ENCODE peak calls at places on chromosomes 7 and 10, in five cellular contexts. One of them, this sample, is unnamed.
A peak's percentile ranks its signal among the peaks of the same experiment; 100 is the strongest.

GRCh38 chr7:97027427-97028234 is 3.0 kb upstream of the DLX5 start:
- DNase-seq in MM.1S: peak; percentile 75
- DNase-seq in GM23248: peak; percentile 90
- DNase-seq in neural progenitor cell: peak; percentile 87
- DNase-seq in GM23338: peak; percentile 91
- DNase-seq in this sample: peak; percentile 83

GRCh38 chr10:78863121-78863520 is 205.6 kb upstream of the ZMIZ1 start:
- DNase-seq in GM23338: no peak
- DNase-seq in neural progenitor cell: no peak
- DNase-seq in MM.1S: no peak
- DNase-seq in GM23248: no peak
- DNase-seq in this sample: no peak

GRCh38 chr7:111159426-111159825 is 68.5 kb downstream of the LRRN3 start:
- DNase-seq in neural progenitor cell: no peak
- DNase-seq in MM.1S: no peak
- DNase-seq in GM23248: peak; percentile 66
- DNase-seq in GM23338: no peak
- DNase-seq in this sample: peak; percentile 17

GRCh38 chr10:105647354-105647753 is 1006.3 kb downstream of the SORCS3 start:
- DNase-seq in MM.1S: no peak
- DNase-seq in neural progenitor cell: no peak
- DNase-seq in GM23248: no peak
- DNase-seq in GM23338: no peak
- DNase-seq in this sample: no peak

GRCh38 chr7:91264924-91265681 is 870 bp downstream of the FZD1 start:
- DNase-seq in GM23248: peak; percentile 87
- DNase-seq in GM23338: peak; percentile 56
- DNase-seq in neural progenitor cell: peak; percentile 62
- DNase-seq in MM.1S: peak; percentile 73
- DNase-seq in this sample: peak; percentile 53

GRCh38 chr7:151034312-151035023 is 6.2 kb downstream of the ABCB8 start:
- DNase-seq in GM23338: no peak
- DNase-seq in MM.1S: no peak
- DNase-seq in GM23248: no peak
- DNase-seq in neural progenitor cell: no peak
- DNase-seq in this sample: no peak

GRCh38 chr7:1883031-1883761 is 213.1 kb downstream of the ELFN1 start:
- DNase-seq in GM23248: peak; percentile 96
- DNase-seq in GM23338: no peak
- DNase-seq in neural progenitor cell: peak; percentile 34
- DNase-seq in MM.1S: no peak
- DNase-seq in this sample: peak; percentile 88

GRCh38 chr7:129512192-129512591 is 9.9 kb downstream of the SMKR1 start:
- DNase-seq in neural progenitor cell: no peak
- DNase-seq in MM.1S: peak; percentile 2
- DNase-seq in GM23248: no peak
- DNase-seq in GM23338: no peak
- DNase-seq in this sample: no peak

GRCh38 chr7:120373174-120373573 is 100.2 kb downstream of the KCND2 start:
- DNase-seq in GM23338: no peak
- DNase-seq in MM.1S: no peak
- DNase-seq in neural progenitor cell: no peak
- DNase-seq in GM23248: no peak
- DNase-seq in this sample: no peak
- TF ChIP-seq EZH2phosphoT487 in GM23338: no peak
- TF ChIP-seq EZH2phosphoT487 in MM.1S: no peak
- TF ChIP-seq EZH2phosphoT487 in neural progenitor cell: no peak
- TF ChIP-seq EZH2phosphoT487 in GM23248: no peak
- TF ChIP-seq EZH2phosphoT487 in this sample: no peak

GRCh38 chr7:75534727-75535307 is 42.7 kb downstream of the SPDYE5 start:
- DNase-seq in neural progenitor cell: no peak
- DNase-seq in GM23248: peak; percentile 77
- DNase-seq in GM23338: no peak
- DNase-seq in MM.1S: no peak
- DNase-seq in this sample: peak; percentile 47
- H3F3A ChIP-seq in neural progenitor cell: peaks cover 15% of the 10 kb centered on the region
- H3F3A ChIP-seq in GM23248: peaks cover 21% of the 10 kb centered on the region
- H3F3A ChIP-seq in GM23338: peaks cover 2% of the 10 kb centered on the region
- H3F3A ChIP-seq in MM.1S: no peaks in the 10 kb centered on the region
- H3F3A ChIP-seq in this sample: no peaks in the 10 kb centered on the region

DNA sequence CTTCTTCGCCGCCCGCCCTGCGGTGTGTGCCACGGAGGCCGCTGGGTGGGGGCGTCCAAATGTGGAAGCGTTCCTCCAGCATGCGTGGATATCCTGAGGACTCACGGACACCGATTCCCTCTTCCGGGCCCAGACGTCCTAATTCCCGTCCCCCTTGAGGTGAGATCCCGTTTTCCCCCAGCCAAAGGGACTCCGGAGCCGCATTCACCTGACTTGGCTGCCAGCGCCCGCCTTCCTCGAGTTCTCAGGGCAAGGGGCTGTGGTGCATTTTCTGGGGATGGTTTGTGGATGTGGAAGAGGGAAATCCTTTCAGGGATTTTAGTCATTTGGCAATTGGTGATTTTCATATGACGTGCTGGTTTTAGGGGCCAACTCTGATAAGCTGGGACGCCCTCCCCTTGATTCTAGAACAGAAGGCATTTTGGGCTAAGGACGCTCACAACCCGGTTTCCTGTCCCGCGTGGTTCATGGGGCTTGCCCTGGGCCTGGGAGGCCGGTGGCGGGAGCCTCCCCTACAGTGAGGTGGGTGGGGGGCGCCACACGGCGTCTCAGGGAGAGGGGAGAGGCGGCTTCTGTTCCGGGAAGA is 165.4 kb downstream of the ACTR3B start:
- DNase-seq in GM23248: no peak
- DNase-seq in MM.1S: no peak
- DNase-seq in GM23338: peak; percentile 71
- DNase-seq in neural progenitor cell: peak; percentile 30
- DNase-seq in this sample: no peak
- TF ChIP-seq EZH2 in GM23248: no peak
- TF ChIP-seq EZH2 in MM.1S: no peak
- TF ChIP-seq EZH2 in GM23338: no peak
- TF ChIP-seq EZH2 in neural progenitor cell: peak; percentile 14
- TF ChIP-seq EZH2 in this sample: no peak

GRCh38 chr7:100825215-100825671 is 2.1 kb downstream of the EPHB4 start:
- DNase-seq in neural progenitor cell: peak; percentile 30
- DNase-seq in GM23248: peak; percentile 60
- DNase-seq in GM23338: peak; percentile 40
- DNase-seq in MM.1S: no peak
- DNase-seq in this sample: peak; percentile 58
- TF ChIP-seq EZH2phosphoT487 in neural progenitor cell: no peak
- TF ChIP-seq EZH2phosphoT487 in GM23248: no peak
- TF ChIP-seq EZH2phosphoT487 in GM23338: no peak
- TF ChIP-seq EZH2phosphoT487 in MM.1S: no peak
- TF ChIP-seq EZH2phosphoT487 in this sample: no peak

DNA sequence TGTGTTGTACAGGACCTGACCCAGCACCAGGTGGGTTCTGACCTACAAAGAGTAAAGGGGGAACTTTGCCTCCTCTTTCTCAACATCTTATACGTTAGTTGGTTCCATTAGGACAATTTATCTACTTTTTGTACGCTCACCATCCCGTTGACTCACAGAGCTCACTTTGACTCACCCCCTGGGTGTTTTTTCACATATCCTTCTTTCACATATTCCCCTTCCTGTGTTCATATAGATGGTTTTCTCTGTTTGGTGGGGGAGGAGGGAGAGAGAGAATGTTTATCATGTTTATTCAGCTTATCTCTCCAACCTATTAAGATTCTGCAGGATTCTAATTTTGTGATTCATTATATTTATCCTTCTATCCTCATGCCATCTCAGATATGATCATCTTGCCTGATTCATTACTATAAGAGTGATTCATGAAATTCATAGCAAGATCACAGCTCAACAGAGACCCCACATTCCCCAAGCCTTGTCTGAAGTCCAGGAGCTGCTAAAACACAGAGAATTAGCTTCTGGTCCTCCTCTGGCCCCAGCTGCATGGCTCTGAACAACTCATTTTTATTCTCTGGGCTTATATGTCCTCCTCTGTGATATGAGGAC is 37.2 kb downstream of the PRSS2 start:
- DNase-seq in GM23338: no peak
- DNase-seq in neural progenitor cell: no peak
- DNase-seq in GM23248: peak; percentile 30
- DNase-seq in MM.1S: peak; percentile 43
- DNase-seq in this sample: peak; percentile 94
- H3F3A ChIP-seq in GM23338: no peaks in the 10 kb centered on the region
- H3F3A ChIP-seq in neural progenitor cell: no peaks in the 10 kb centered on the region
- H3F3A ChIP-seq in GM23248: peaks cover 15% of the 10 kb centered on the region
- H3F3A ChIP-seq in MM.1S: peaks cover 34% of the 10 kb centered on the region
- H3F3A ChIP-seq in this sample: peaks cover 19% of the 10 kb centered on the region

DNA sequence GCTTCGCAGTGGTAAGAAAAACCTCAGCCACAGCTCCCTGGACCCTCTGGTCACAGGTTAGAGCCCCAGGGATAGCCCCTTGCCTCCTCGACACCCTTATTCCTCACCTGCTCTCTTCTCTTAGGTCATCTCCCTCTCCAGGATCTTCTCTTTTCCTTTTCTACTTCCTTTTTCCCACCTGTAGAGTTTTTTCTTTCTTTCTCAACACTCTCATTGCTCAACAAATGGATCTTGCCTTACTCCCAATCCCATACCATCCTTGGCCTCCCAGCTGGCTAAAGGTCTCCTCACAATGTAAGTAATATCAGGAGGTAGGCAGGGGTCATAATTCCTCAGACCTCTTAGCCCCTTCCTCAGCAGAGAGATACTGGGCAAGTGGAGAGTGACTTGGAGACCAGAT is 17.2 kb downstream of the WNT8B start:
- DNase-seq in GM23248: no peak
- DNase-seq in neural progenitor cell: no peak
- DNase-seq in GM23338: no peak
- DNase-seq in MM.1S: no peak
- DNase-seq in this sample: no peak
- TF ChIP-seq EZH2 in GM23248: no peak
- TF ChIP-seq EZH2 in neural progenitor cell: no peak
- TF ChIP-seq EZH2 in GM23338: no peak
- TF ChIP-seq EZH2 in MM.1S: no peak
- TF ChIP-seq EZH2 in this sample: no peak

DNA sequence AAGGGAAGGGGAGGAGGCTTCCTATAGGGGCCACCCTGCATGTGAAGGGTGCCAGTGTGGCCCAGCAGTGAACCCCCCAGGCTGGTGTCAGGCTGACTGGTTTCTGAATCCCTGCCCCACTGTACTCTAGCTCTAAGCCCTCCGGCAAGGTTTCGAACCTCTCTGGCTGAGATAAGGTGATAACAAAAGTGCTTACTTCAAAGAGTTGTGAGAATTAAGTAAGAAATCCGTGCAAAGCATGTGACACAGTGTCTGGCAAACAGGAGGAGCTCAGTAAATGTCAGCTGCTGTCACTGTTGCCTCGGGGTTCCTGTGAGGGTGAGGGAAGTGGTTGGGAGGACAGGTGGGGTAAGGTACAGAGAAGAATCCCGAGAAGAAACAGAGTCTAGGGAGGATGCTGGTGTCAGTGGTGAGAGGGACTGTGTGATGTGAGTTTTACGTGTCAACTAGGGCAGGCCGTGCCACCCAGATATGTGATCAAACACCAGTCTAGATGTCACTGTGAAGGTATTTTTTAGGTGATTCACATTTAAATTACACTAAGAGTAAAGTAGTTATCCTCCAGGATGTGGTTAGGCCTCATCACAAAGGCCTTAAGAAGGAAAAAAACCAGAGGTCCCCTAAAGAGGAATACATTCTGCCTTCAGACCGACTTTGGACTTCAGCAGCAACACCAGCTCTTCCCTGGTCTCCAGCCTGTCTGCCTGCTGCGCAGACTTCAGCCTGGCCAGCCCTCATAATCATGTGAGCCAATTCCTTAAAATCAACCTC is 64.4 kb downstream of the BPGM start:
- DNase-seq in MM.1S: no peak
- DNase-seq in GM23338: no peak
- DNase-seq in neural progenitor cell: no peak
- DNase-seq in GM23248: peak; percentile 38
- DNase-seq in this sample: peak; percentile 10
- TF ChIP-seq EZH2phosphoT487 in MM.1S: no peak
- TF ChIP-seq EZH2phosphoT487 in GM23338: no peak
- TF ChIP-seq EZH2phosphoT487 in neural progenitor cell: no peak
- TF ChIP-seq EZH2phosphoT487 in GM23248: no peak
- TF ChIP-seq EZH2phosphoT487 in this sample: no peak

GRCh38 chr7:147492621-147493020 is 1097.9 kb upstream of the C7orf33 start:
- DNase-seq in neural progenitor cell: no peak
- DNase-seq in MM.1S: no peak
- DNase-seq in GM23248: peak; percentile 63
- DNase-seq in GM23338: no peak
- DNase-seq in this sample: peak; percentile 88
- H3F3A ChIP-seq in neural progenitor cell: no peaks in the 10 kb centered on the region
- H3F3A ChIP-seq in MM.1S: no peaks in the 10 kb centered on the region
- H3F3A ChIP-seq in GM23248: no peaks in the 10 kb centered on the region
- H3F3A ChIP-seq in GM23338: no peaks in the 10 kb centered on the region
- H3F3A ChIP-seq in this sample: no peaks in the 10 kb centered on the region

DNA sequence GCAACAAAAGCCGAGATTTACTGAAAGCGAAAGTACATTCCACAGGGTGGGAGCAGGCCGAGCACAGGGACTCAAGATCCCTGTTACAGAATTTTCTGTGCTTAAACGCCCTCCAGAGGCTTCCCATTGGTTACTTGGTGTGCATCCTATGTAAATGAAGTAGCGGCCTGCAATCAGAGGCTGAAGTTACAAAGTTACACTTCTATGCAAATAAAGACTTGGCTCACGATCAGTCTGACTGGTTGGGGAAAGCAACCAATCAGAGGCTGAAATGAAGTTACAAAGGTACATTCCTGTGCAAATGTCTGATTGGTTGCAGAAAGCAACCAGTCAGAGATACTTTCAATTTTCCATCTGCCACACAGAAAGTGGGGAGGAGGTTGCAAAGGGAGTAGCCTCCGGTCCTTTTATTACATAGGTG is 4.1 kb downstream of the ACBD7 start:
- DNase-seq in MM.1S: peak; percentile 81
- DNase-seq in GM23248: peak; percentile 93
- DNase-seq in GM23338: peak; percentile 92
- DNase-seq in neural progenitor cell: peak; percentile 82
- DNase-seq in this sample: peak; percentile 90
- TF ChIP-seq EZH2 in MM.1S: no peak
- TF ChIP-seq EZH2 in GM23248: no peak
- TF ChIP-seq EZH2 in GM23338: no peak
- TF ChIP-seq EZH2 in neural progenitor cell: no peak
- TF ChIP-seq EZH2 in this sample: no peak

DNA sequence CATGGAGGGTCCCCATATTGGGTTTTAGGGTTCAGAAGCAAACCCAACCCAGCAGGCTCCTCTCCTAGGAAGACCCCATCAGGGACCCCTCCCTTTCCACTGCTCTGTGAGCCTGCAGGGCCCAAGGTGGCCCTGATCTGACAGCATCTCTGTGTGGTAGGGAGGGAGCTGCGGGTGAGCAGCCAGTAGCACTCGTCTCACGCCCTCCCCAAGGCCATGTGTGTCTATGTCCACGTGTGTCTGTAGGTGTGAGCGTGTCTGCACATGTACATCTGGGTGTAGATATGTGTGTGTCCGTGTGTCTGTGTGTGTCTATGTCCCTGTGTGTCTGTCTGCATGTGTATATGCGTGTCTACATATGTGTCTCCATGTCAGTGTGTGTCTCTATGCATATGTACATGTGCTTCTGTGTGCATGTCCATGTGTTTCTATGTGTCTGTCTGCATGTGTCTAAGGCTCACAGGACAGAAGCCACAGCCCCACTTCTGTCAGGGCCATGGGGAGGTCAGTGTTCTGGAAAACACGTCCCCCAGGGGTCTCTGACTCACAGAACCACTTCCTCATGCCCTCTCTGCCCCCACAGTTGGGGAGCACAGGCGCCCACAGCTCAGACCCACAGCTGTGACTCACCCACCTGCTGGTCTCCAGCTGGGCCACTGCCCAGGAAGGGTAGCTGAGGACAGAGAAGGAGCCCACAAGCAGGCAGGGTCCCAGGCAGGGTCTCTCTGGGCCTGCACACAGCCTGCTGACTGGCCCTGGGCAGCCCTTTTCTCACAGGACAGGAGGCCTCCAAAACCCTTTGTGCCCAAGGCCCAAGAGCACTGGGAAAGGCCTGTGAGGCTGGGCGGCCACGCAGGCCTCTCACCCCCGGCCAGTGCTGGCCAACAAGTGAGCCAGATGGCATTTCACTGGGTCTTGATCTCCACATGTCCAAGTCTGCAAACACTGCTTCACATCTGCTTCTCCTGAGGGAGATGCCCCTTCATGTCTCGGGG is 103.1 kb upstream of the FAM20C start:
- DNase-seq in MM.1S: no peak
- DNase-seq in neural progenitor cell: no peak
- DNase-seq in GM23338: no peak
- DNase-seq in GM23248: peak; percentile 97
- DNase-seq in this sample: peak; percentile 87
- TF ChIP-seq EZH2phosphoT487 in MM.1S: no peak
- TF ChIP-seq EZH2phosphoT487 in neural progenitor cell: no peak
- TF ChIP-seq EZH2phosphoT487 in GM23338: no peak
- TF ChIP-seq EZH2phosphoT487 in GM23248: no peak
- TF ChIP-seq EZH2phosphoT487 in this sample: no peak

This sample was measured in PC-3.